ENCODE peak calls at places on chromosomes 12 and 14, in six cellular contexts. One of them, this sample, is unnamed.

GRCh38 chr14:50985816-50986396 is 41.6 kb upstream of the PYGL start:
- DNase-seq in naive thymus-derived CD4-positive, alpha-beta T cell: no peak
- DNase-seq in GF-D8: no peak
- DNase-seq in activated naive CD8-positive, alpha-beta T cell treated with anti-CD3 and anti-CD28 coated beads for 36 hours: no peak
- DNase-seq in tibial nerve: no peak
- DNase-seq in activated CD4-positive, CD25-positive, alpha-beta regulatory T cell treated with anti-CD3 and anti-CD28 coated beads, Interleukin-2, amount 50 U/mL, for 16 hours: no peak
- DNase-seq in this sample: no peak

GRCh38 chr14:102948698-102949061 is 26.2 kb downstream of the AMN start:
- DNase-seq in tibial nerve: no peak
- DNase-seq in naive thymus-derived CD4-positive, alpha-beta T cell: no peak
- DNase-seq in activated CD4-positive, CD25-positive, alpha-beta regulatory T cell treated with anti-CD3 and anti-CD28 coated beads, Interleukin-2, amount 50 U/mL, for 16 hours: no peak
- DNase-seq in activated naive CD8-positive, alpha-beta T cell treated with anti-CD3 and anti-CD28 coated beads for 36 hours: peak; percentile 10
- DNase-seq in GF-D8: no peak
- DNase-seq in this sample: no peak

GRCh38 chr12:123686636-123687190 is 15.8 kb downstream of the TCTN2 start:
- DNase-seq in activated naive CD8-positive, alpha-beta T cell treated with anti-CD3 and anti-CD28 coated beads for 36 hours: no peak
- DNase-seq in naive thymus-derived CD4-positive, alpha-beta T cell: no peak
- DNase-seq in GF-D8: no peak
- DNase-seq in activated CD4-positive, CD25-positive, alpha-beta regulatory T cell treated with anti-CD3 and anti-CD28 coated beads, Interleukin-2, amount 50 U/mL, for 16 hours: no peak
- DNase-seq in tibial nerve: no peak
- DNase-seq in this sample: no peak

GRCh38 chr14:103104654-103105511 is 10.4 kb downstream of the EXOC3L4 start:
- DNase-seq in activated CD4-positive, CD25-positive, alpha-beta regulatory T cell treated with anti-CD3 and anti-CD28 coated beads, Interleukin-2, amount 50 U/mL, for 16 hours: peak; percentile 59
- DNase-seq in GF-D8: no peak
- DNase-seq in tibial nerve: peak; percentile 69
- DNase-seq in naive thymus-derived CD4-positive, alpha-beta T cell: peak; percentile 81
- DNase-seq in activated naive CD8-positive, alpha-beta T cell treated with anti-CD3 and anti-CD28 coated beads for 36 hours: peak; percentile 77
- DNase-seq in this sample: peak; percentile 21

GRCh38 chr12:81077329-81077685 is 572 bp upstream of the ACSS3 start:
- DNase-seq in tibial nerve: peak; percentile 25
- DNase-seq in GF-D8: no peak
- DNase-seq in naive thymus-derived CD4-positive, alpha-beta T cell: no peak
- DNase-seq in activated naive CD8-positive, alpha-beta T cell treated with anti-CD3 and anti-CD28 coated beads for 36 hours: no peak
- DNase-seq in activated CD4-positive, CD25-positive, alpha-beta regulatory T cell treated with anti-CD3 and anti-CD28 coated beads, Interleukin-2, amount 50 U/mL, for 16 hours: no peak
- DNase-seq in this sample: no peak

GRCh38 chr12:123431951-123432886 is 4.3 kb downstream of the RILPL2 start:
- DNase-seq in GF-D8: peak; percentile 75
- DNase-seq in activated naive CD8-positive, alpha-beta T cell treated with anti-CD3 and anti-CD28 coated beads for 36 hours: no peak
- DNase-seq in tibial nerve: no peak
- DNase-seq in activated CD4-positive, CD25-positive, alpha-beta regulatory T cell treated with anti-CD3 and anti-CD28 coated beads, Interleukin-2, amount 50 U/mL, for 16 hours: no peak
- DNase-seq in naive thymus-derived CD4-positive, alpha-beta T cell: no peak
- DNase-seq in this sample: no peak

GRCh38 chr12:11684393-11684792 is 34.9 kb downstream of the ETV6 start:
- DNase-seq in activated CD4-positive, CD25-positive, alpha-beta regulatory T cell treated with anti-CD3 and anti-CD28 coated beads, Interleukin-2, amount 50 U/mL, for 16 hours: no peak
- DNase-seq in tibial nerve: no peak
- DNase-seq in activated naive CD8-positive, alpha-beta T cell treated with anti-CD3 and anti-CD28 coated beads for 36 hours: no peak
- DNase-seq in naive thymus-derived CD4-positive, alpha-beta T cell: no peak
- DNase-seq in GF-D8: no peak
- DNase-seq in this sample: no peak

GRCh38 chr14:104873380-104874055 is 8.4 kb downstream of the CEP170B start:
- DNase-seq in naive thymus-derived CD4-positive, alpha-beta T cell: no peak
- DNase-seq in activated naive CD8-positive, alpha-beta T cell treated with anti-CD3 and anti-CD28 coated beads for 36 hours: no peak
- DNase-seq in activated CD4-positive, CD25-positive, alpha-beta regulatory T cell treated with anti-CD3 and anti-CD28 coated beads, Interleukin-2, amount 50 U/mL, for 16 hours: no peak
- DNase-seq in GF-D8: no peak
- DNase-seq in tibial nerve: no peak
- DNase-seq in this sample: no peak

GRCh38 chr12:7748774-7749296 is 1.7 kb upstream of the CLEC4C start:
- DNase-seq in activated CD4-positive, CD25-positive, alpha-beta regulatory T cell treated with anti-CD3 and anti-CD28 coated beads, Interleukin-2, amount 50 U/mL, for 16 hours: no peak
- DNase-seq in tibial nerve: no peak
- DNase-seq in naive thymus-derived CD4-positive, alpha-beta T cell: no peak
- DNase-seq in activated naive CD8-positive, alpha-beta T cell treated with anti-CD3 and anti-CD28 coated beads for 36 hours: no peak
- DNase-seq in GF-D8: peak; percentile 29
- DNase-seq in this sample: no peak

GRCh38 chr14:37493606-37494005 is 101.4 kb downstream of the FOXA1 start:
- DNase-seq in activated CD4-positive, CD25-positive, alpha-beta regulatory T cell treated with anti-CD3 and anti-CD28 coated beads, Interleukin-2, amount 50 U/mL, for 16 hours: no peak
- DNase-seq in activated naive CD8-positive, alpha-beta T cell treated with anti-CD3 and anti-CD28 coated beads for 36 hours: no peak
- DNase-seq in naive thymus-derived CD4-positive, alpha-beta T cell: no peak
- DNase-seq in GF-D8: no peak
- DNase-seq in tibial nerve: no peak
- DNase-seq in this sample: no peak

GRCh38 chr14:23478109-23478698 is 8.7 kb downstream of the NGDN start:
- DNase-seq in activated CD4-positive, CD25-positive, alpha-beta regulatory T cell treated with anti-CD3 and anti-CD28 coated beads, Interleukin-2, amount 50 U/mL, for 16 hours: peak; percentile 39
- DNase-seq in naive thymus-derived CD4-positive, alpha-beta T cell: peak; percentile 67
- DNase-seq in GF-D8: peak; percentile 2
- DNase-seq in tibial nerve: peak; percentile 74
- DNase-seq in activated naive CD8-positive, alpha-beta T cell treated with anti-CD3 and anti-CD28 coated beads for 36 hours: peak; percentile 61
- DNase-seq in this sample: peak; percentile 65

GRCh38 chr12:7144414-7145120 is 14.4 kb downstream of the CLSTN3 start:
- DNase-seq in GF-D8: no peak
- DNase-seq in activated naive CD8-positive, alpha-beta T cell treated with anti-CD3 and anti-CD28 coated beads for 36 hours: no peak
- DNase-seq in activated CD4-positive, CD25-positive, alpha-beta regulatory T cell treated with anti-CD3 and anti-CD28 coated beads, Interleukin-2, amount 50 U/mL, for 16 hours: no peak
- DNase-seq in naive thymus-derived CD4-positive, alpha-beta T cell: peak; percentile 30
- DNase-seq in tibial nerve: no peak
- DNase-seq in this sample: peak; percentile 28

GRCh38 chr12:132904718-132905328 is 17.4 kb upstream of the CHFR start:
- DNase-seq in naive thymus-derived CD4-positive, alpha-beta T cell: peak; percentile 97
- DNase-seq in tibial nerve: peak; percentile 65
- DNase-seq in activated CD4-positive, CD25-positive, alpha-beta regulatory T cell treated with anti-CD3 and anti-CD28 coated beads, Interleukin-2, amount 50 U/mL, for 16 hours: peak; percentile 79
- DNase-seq in GF-D8: no peak
- DNase-seq in activated naive CD8-positive, alpha-beta T cell treated with anti-CD3 and anti-CD28 coated beads for 36 hours: peak; percentile 91
- DNase-seq in this sample: no peak

GRCh38 chr14:96191355-96191754 is 13.3 kb upstream of the BDKRB2 start:
- DNase-seq in GF-D8: no peak
- DNase-seq in naive thymus-derived CD4-positive, alpha-beta T cell: no peak
- DNase-seq in tibial nerve: no peak
- DNase-seq in activated CD4-positive, CD25-positive, alpha-beta regulatory T cell treated with anti-CD3 and anti-CD28 coated beads, Interleukin-2, amount 50 U/mL, for 16 hours: no peak
- DNase-seq in activated naive CD8-positive, alpha-beta T cell treated with anti-CD3 and anti-CD28 coated beads for 36 hours: no peak
- DNase-seq in this sample: no peak

GRCh38 chr14:50544911-50545310 is 12.5 kb upstream of the MAP4K5 start:
- DNase-seq in activated CD4-positive, CD25-positive, alpha-beta regulatory T cell treated with anti-CD3 and anti-CD28 coated beads, Interleukin-2, amount 50 U/mL, for 16 hours: no peak
- DNase-seq in naive thymus-derived CD4-positive, alpha-beta T cell: no peak
- DNase-seq in tibial nerve: no peak
- DNase-seq in GF-D8: no peak
- DNase-seq in activated naive CD8-positive, alpha-beta T cell treated with anti-CD3 and anti-CD28 coated beads for 36 hours: no peak
- DNase-seq in this sample: no peak

GRCh38 chr12:16531623-16532022 is 74.3 kb downstream of the LMO3 start:
- DNase-seq in naive thymus-derived CD4-positive, alpha-beta T cell: no peak
- DNase-seq in GF-D8: no peak
- DNase-seq in activated naive CD8-positive, alpha-beta T cell treated with anti-CD3 and anti-CD28 coated beads for 36 hours: no peak
- DNase-seq in activated CD4-positive, CD25-positive, alpha-beta regulatory T cell treated with anti-CD3 and anti-CD28 coated beads, Interleukin-2, amount 50 U/mL, for 16 hours: no peak
- DNase-seq in tibial nerve: no peak
- DNase-seq in this sample: no peak

GRCh38 chr14:45891417-45892080 is 638.5 kb upstream of the MIS18BP1 start:
- DNase-seq in activated naive CD8-positive, alpha-beta T cell treated with anti-CD3 and anti-CD28 coated beads for 36 hours: no peak
- DNase-seq in naive thymus-derived CD4-positive, alpha-beta T cell: no peak
- DNase-seq in tibial nerve: no peak
- DNase-seq in activated CD4-positive, CD25-positive, alpha-beta regulatory T cell treated with anti-CD3 and anti-CD28 coated beads, Interleukin-2, amount 50 U/mL, for 16 hours: no peak
- DNase-seq in GF-D8: no peak
- DNase-seq in this sample: no peak

GRCh38 chr14:54567634-54568561 is 970 bp downstream of the SAMD4A start:
- DNase-seq in tibial nerve: peak; percentile 44
- DNase-seq in naive thymus-derived CD4-positive, alpha-beta T cell: peak; percentile 32
- DNase-seq in activated naive CD8-positive, alpha-beta T cell treated with anti-CD3 and anti-CD28 coated beads for 36 hours: peak; percentile 50
- DNase-seq in GF-D8: no peak
- DNase-seq in activated CD4-positive, CD25-positive, alpha-beta regulatory T cell treated with anti-CD3 and anti-CD28 coated beads, Interleukin-2, amount 50 U/mL, for 16 hours: peak; percentile 7
- DNase-seq in this sample: no peak

GRCh38 chr14:59339526-59339925 is 125.7 kb downstream of the GPR135 start:
- DNase-seq in activated CD4-positive, CD25-positive, alpha-beta regulatory T cell treated with anti-CD3 and anti-CD28 coated beads, Interleukin-2, amount 50 U/mL, for 16 hours: no peak
- DNase-seq in naive thymus-derived CD4-positive, alpha-beta T cell: no peak
- DNase-seq in tibial nerve: no peak
- DNase-seq in GF-D8: no peak
- DNase-seq in activated naive CD8-positive, alpha-beta T cell treated with anti-CD3 and anti-CD28 coated beads for 36 hours: no peak
- DNase-seq in this sample: no peak

GRCh38 chr14:70882771-70883492 is 24.3 kb upstream of the PCNX1 start:
- DNase-seq in tibial nerve: no peak
- DNase-seq in GF-D8: peak; percentile 86
- DNase-seq in activated CD4-positive, CD25-positive, alpha-beta regulatory T cell treated with anti-CD3 and anti-CD28 coated beads, Interleukin-2, amount 50 U/mL, for 16 hours: no peak
- DNase-seq in naive thymus-derived CD4-positive, alpha-beta T cell: no peak
- DNase-seq in activated naive CD8-positive, alpha-beta T cell treated with anti-CD3 and anti-CD28 coated beads for 36 hours: no peak
- DNase-seq in this sample: no peak

GRCh38 chr12:76199808-76200207 is 115.3 kb upstream of the NAP1L1 start:
- DNase-seq in naive thymus-derived CD4-positive, alpha-beta T cell: no peak
- DNase-seq in activated CD4-positive, CD25-positive, alpha-beta regulatory T cell treated with anti-CD3 and anti-CD28 coated beads, Interleukin-2, amount 50 U/mL, for 16 hours: no peak
- DNase-seq in GF-D8: no peak
- DNase-seq in tibial nerve: no peak
- DNase-seq in activated naive CD8-positive, alpha-beta T cell treated with anti-CD3 and anti-CD28 coated beads for 36 hours: no peak
- DNase-seq in this sample: no peak

GRCh38 chr14:84087986-84088531 is 1441.9 kb upstream of the FLRT2 start:
- DNase-seq in naive thymus-derived CD4-positive, alpha-beta T cell: no peak
- DNase-seq in activated CD4-positive, CD25-positive, alpha-beta regulatory T cell treated with anti-CD3 and anti-CD28 coated beads, Interleukin-2, amount 50 U/mL, for 16 hours: no peak
- DNase-seq in activated naive CD8-positive, alpha-beta T cell treated with anti-CD3 and anti-CD28 coated beads for 36 hours: no peak
- DNase-seq in GF-D8: no peak
- DNase-seq in tibial nerve: no peak
- DNase-seq in this sample: no peak

GRCh38 chr14:24408764-24409163 is 10.0 kb downstream of the NYNRIN start:
- DNase-seq in GF-D8: no peak
- DNase-seq in tibial nerve: no peak
- DNase-seq in naive thymus-derived CD4-positive, alpha-beta T cell: no peak
- DNase-seq in activated naive CD8-positive, alpha-beta T cell treated with anti-CD3 and anti-CD28 coated beads for 36 hours: no peak
- DNase-seq in activated CD4-positive, CD25-positive, alpha-beta regulatory T cell treated with anti-CD3 and anti-CD28 coated beads, Interleukin-2, amount 50 U/mL, for 16 hours: no peak
- DNase-seq in this sample: no peak

GRCh38 chr12:93795352-93795751 is 118.2 kb downstream of the CRADD start:
- DNase-seq in activated CD4-positive, CD25-positive, alpha-beta regulatory T cell treated with anti-CD3 and anti-CD28 coated beads, Interleukin-2, amount 50 U/mL, for 16 hours: no peak
- DNase-seq in naive thymus-derived CD4-positive, alpha-beta T cell: no peak
- DNase-seq in GF-D8: no peak
- DNase-seq in activated naive CD8-positive, alpha-beta T cell treated with anti-CD3 and anti-CD28 coated beads for 36 hours: no peak
- DNase-seq in tibial nerve: no peak
- DNase-seq in this sample: no peak

GRCh38 chr14:28651148-28651547 is 115.4 kb upstream of the FOXG1 start:
- DNase-seq in activated CD4-positive, CD25-positive, alpha-beta regulatory T cell treated with anti-CD3 and anti-CD28 coated beads, Interleukin-2, amount 50 U/mL, for 16 hours: no peak
- DNase-seq in tibial nerve: no peak
- DNase-seq in GF-D8: no peak
- DNase-seq in naive thymus-derived CD4-positive, alpha-beta T cell: no peak
- DNase-seq in activated naive CD8-positive, alpha-beta T cell treated with anti-CD3 and anti-CD28 coated beads for 36 hours: no peak
- DNase-seq in this sample: no peak